ENCODE peak calls at places on chromosomes 2 and 18, in five cellular contexts. L is iPS DF 6.9, J is SK-N-MC, O is heart left ventricle, G is heart right ventricle. E is an unnamed sample. For H3K9me3, the result is how much of the 10 kb centered on the place peaks cover.

GRCh38 chr2:106124126-106124756 is 69.9 kb downstream of the UXS1 start:
- DNase-seq in L (no peak), J (no peak), O (no peak), G (no peak), E (no peak)

GRCh38 chr2:27494944-27495554 is at the start of gene FNDC4:
- DNase-seq in L (no peak), J (no peak), O (peak), G (peak), E (peak)

GRCh38 chr2:237700583-237701032 is 73.2 kb downstream of the LRRFIP1 start:
- DNase-seq in L (no peak), J (peak), O (peak), G (peak), E (peak)

GRCh38 chr2:74554821-74555531 is 456 bp downstream of the DOK1 start:
- DNase-seq in L (no peak), J (no peak), O (peak), G (peak), E (no peak)

GRCh38 chr18:21672868-21673267 is 31.7 kb downstream of the ABHD3 start:
- DNase-seq in L (no peak), J (no peak), O (peak), G (peak), E (no peak)

GRCh38 chr2:162074937-162075688 is 1.1 kb upstream of the DPP4 start:
- DNase-seq in L (no peak), J (no peak), O (no peak), G (no peak), E (no peak)

GRCh38 chr18:59906203-59906602 is 6.4 kb downstream of the PMAIP1 start:
- DNase-seq in L (no peak), J (no peak), O (no peak), G (no peak), E (no peak)

GRCh38 chr18:14026199-14026598 is 106.0 kb downstream of the ZNF519 start:
- DNase-seq in L (no peak), J (no peak), O (no peak), G (no peak), E (no peak)

GRCh38 chr2:144198116-144198515 is 321.8 kb downstream of the ZEB2 start:
- DNase-seq in L (no peak), J (no peak), O (no peak), G (no peak), E (no peak)

GRCh38 chr2:215080545-215080944 is 57.9 kb downstream of the ABCA12 start:
- DNase-seq in L (no peak), J (peak), O (no peak), G (no peak), E (no peak)

GRCh38 chr2:117902933-117903332 is 88.4 kb downstream of the DDX18 start:
- DNase-seq in L (no peak), J (no peak), O (no peak), G (no peak), E (no peak)

GRCh38 chr18:47701133-47701532 is 229.3 kb downstream of the SMAD2 start:
- DNase-seq in L (no peak), J (no peak), O (no peak), G (no peak), E (no peak)

GRCh38 chr18:13112982-13113381 is 105.6 kb upstream of the LDLRAD4 start:
- DNase-seq in L (peak), J (no peak), O (peak), G (peak), E (no peak)

GRCh38 chr2:187165936-187166335 is 282.1 kb downstream of the CALCRL start:
- DNase-seq in L (no peak), J (no peak), O (no peak), G (no peak), E (no peak)

GRCh38 chr2:164898475-164898874 is 56.9 kb downstream of the SLC38A11 start:
- DNase-seq in L (no peak), J (peak), O (no peak), G (no peak), E (no peak)

GRCh38 chr18:53056064-53056463 is 716.1 kb downstream of the DCC start:
- DNase-seq in L (peak), J (no peak), O (no peak), G (no peak), E (no peak)

GRCh38 chr2:44952143-44952805 is 10.8 kb downstream of the SIX3 start:
- DNase-seq in L (no peak), J (no peak), O (no peak), G (no peak), E (no peak)

GRCh38 chr18:21831413-21831831 is 90.8 kb downstream of the MIB1 start:
- DNase-seq in L (no peak), J (no peak), O (peak), G (peak), E (no peak)

GRCh38 chr2:110864721-110865120 is 132.3 kb downstream of the ACOXL start:
- DNase-seq in L (no peak), J (no peak), O (no peak), G (no peak), E (no peak)

GRCh38 chr2:46803911-46804670 is 111.5 kb downstream of the MCFD2 start:
- DNase-seq in L (no peak), J (no peak), O (no peak), G (no peak), E (no peak)

GRCh38 chr2:186592137-186592875 is 2.5 kb downstream of the ITGAV start:
- DNase-seq in L (no peak), J (no peak), O (no peak), G (no peak), E (no peak)

GRCh38 chr18:54679318-54680149 is 88.5 kb downstream of the DYNAP start:
- DNase-seq in L (no peak), J (peak), O (no peak), G (peak), E (no peak)

GRCh38 chr18:32674491-32674890 is 98.3 kb downstream of the KLHL14 start:
- DNase-seq in L (no peak), J (no peak), O (no peak), G (no peak), E (no peak)

GRCh38 chr2:143686585-143687164 is 557.5 kb downstream of the ARHGAP15 start:
- DNase-seq in L (peak), J (no peak), O (no peak), G (no peak), E (no peak)

GRCh38 chr2:100416939-100417744 is at the start of gene CHST10:
- DNase-seq in L (peak), J (no peak), O (peak), G (peak), E (no peak)

GRCh38 chr18:49021433-49022129 is 70.8 kb upstream of the SMAD7 start:
- DNase-seq in L (peak), J (no peak), O (peak), G (peak), E (no peak)

GRCh38 chr2:69986691-69987090 is 25.3 kb upstream of the ASPRV1 start:
- DNase-seq in L (no peak), J (no peak), O (no peak), G (no peak), E (no peak)
- H3K9me3 ChIP-seq in L (under half), J (under half), O (under half), G (under half), E (under half)

GRCh38 chr2:64515075-64515474 is 9.1 kb upstream of the AFTPH start:
- DNase-seq in L (no peak), J (no peak), O (no peak), G (no peak), E (no peak)

GRCh38 chr2:64516651-64517510 is 7.2 kb upstream of the AFTPH start:
- DNase-seq in L (no peak), J (no peak), O (no peak), G (no peak), E (no peak)

GRCh38 chr2:64517511-64517884 is 6.6 kb upstream of the AFTPH start:
- DNase-seq in L (no peak), J (no peak), O (no peak), G (no peak), E (no peak)

GRCh38 chr2:64514018-64514417 is 10.1 kb upstream of the AFTPH start:
- DNase-seq in L (no peak), J (no peak), O (no peak), G (no peak), E (no peak)
- H3K9me3 ChIP-seq in L (under half), J (under half), O (under half), G (under half), E (under half)

DNA sequence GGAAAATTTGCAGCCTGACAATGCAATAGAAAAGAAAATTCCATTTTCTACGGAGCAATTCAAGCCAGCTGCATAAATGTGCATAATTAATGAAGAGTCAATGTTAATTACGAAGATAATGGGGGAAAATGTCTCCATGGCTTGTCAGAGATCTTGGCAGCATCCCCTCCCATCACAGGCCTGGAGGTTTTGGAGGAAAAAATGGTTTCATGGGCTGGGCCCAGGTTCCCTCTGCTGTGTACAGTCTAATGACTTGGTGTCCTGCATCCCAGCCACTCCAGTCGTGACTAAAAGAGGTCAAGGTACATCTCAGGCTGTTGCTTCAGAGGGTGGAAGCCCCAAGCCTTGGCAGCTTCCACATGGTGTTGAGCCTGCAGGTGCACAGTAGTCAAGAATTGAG is 779.7 kb downstream of the DCDC2C start:
- DNase-seq in L (no peak), J (no peak), O (no peak), G (no peak), E (no peak)
- H3K9me3 ChIP-seq in L (under half), J (under half), O (under half), G (under half), E (under half)

GRCh38 chr2:239826376-239826775 is 198.8 kb downstream of the NDUFA10 start:
- DNase-seq in L (no peak), J (no peak), O (peak), G (no peak), E (no peak)
- H3K9me3 ChIP-seq in L (under half), J (under half), O (under half), G (under half), E (under half)

GRCh38 chr18:2471523-2471922 is 99.8 kb downstream of the METTL4 start:
- DNase-seq in L (peak), J (no peak), O (no peak), G (no peak), E (no peak)
- H3K9me3 ChIP-seq in L (under half), J (under half), O (under half), G (under half), E (under half)